ENCODE peak calls at places on chromosome 19, in five cellular contexts. U, M, T, G and B are unnamed samples. For H3K27me3, the result is how much of the 10 kb centered on the place peaks cover.

GRCh38 chr19:46955114-46955812 is 64.4 kb upstream of the NPAS1 start:
- DNase-seq in U (no peak), M (peak), T (no peak), G (no peak), B (no peak)

GRCh38 chr19:29516821-29517395 is 8.9 kb upstream of the VSTM2B start:
- DNase-seq in U (no peak), M (no peak), T (no peak), G (no peak), B (no peak)

GRCh38 chr19:36027696-36028095 is 5.0 kb downstream of the CLIP3 start:
- DNase-seq in U (no peak), M (no peak), T (no peak), G (no peak), B (no peak)

GRCh38 chr19:52191951-52192350 is 2.1 kb downstream of the PPP2R1A start:
- DNase-seq in U (no peak), M (no peak), T (no peak), G (no peak), B (no peak)

GRCh38 chr19:13206581-13206980 is 56.4 kb downstream of the IER2 start:
- DNase-seq in U (no peak), M (no peak), T (no peak), G (no peak), B (no peak)

GRCh38 chr19:49336482-49337266 is 1.5 kb downstream of the CD37 start:
- DNase-seq in U (no peak), M (no peak), T (no peak), G (no peak), B (no peak)

GRCh38 chr19:39030854-39031367 is 1.4 kb downstream of the FBXO27 start:
- DNase-seq in U (no peak), M (no peak), T (no peak), G (no peak), B (no peak)

GRCh38 chr19:12834418-12834943 is at the start of gene RTBDN:
- DNase-seq in U (no peak), M (no peak), T (no peak), G (no peak), B (no peak)

GRCh38 chr19:6457958-6458694 is 1.5 kb downstream of the SLC25A23 start:
- DNase-seq in U (no peak), M (no peak), T (no peak), G (no peak), B (peak)

GRCh38 chr19:47315125-47315821 is 5.6 kb downstream of the C5AR1 start:
- DNase-seq in U (no peak), M (peak), T (peak), G (no peak), B (no peak)

GRCh38 chr19:46849610-46850009 is 1.0 kb downstream of the AP2S1 start:
- DNase-seq in U (no peak), M (no peak), T (no peak), G (no peak), B (no peak)

GRCh38 chr19:283395-283794 is 7.8 kb downstream of the PLPP2 start:
- DNase-seq in U (no peak), M (no peak), T (no peak), G (no peak), B (no peak)

GRCh38 chr19:49512970-49513745 is 697 bp downstream of the FCGRT start:
- DNase-seq in U (peak), M (no peak), T (peak), G (no peak), B (no peak)

GRCh38 chr19:35030257-35031071 is at the start of gene SCN1B:
- DNase-seq in U (peak), M (peak), T (peak), G (no peak), B (no peak)

GRCh38 chr19:43799502-43800142 is 2.6 kb downstream of the LYPD5 start:
- DNase-seq in U (no peak), M (no peak), T (no peak), G (no peak), B (no peak)

GRCh38 chr19:55216461-55217198 is 7.3 kb upstream of the PTPRH start:
- DNase-seq in U (peak), M (peak), T (peak), G (peak), B (peak)

GRCh38 chr19:55605207-55605636 is 225 bp upstream of the ZNF865 start:
- DNase-seq in U (peak), M (peak), T (peak), G (peak), B (peak)

GRCh38 chr19:35518313-35518712 is 4.9 kb upstream of the DMKN start:
- DNase-seq in U (no peak), M (peak), T (no peak), G (no peak), B (no peak)

GRCh38 chr19:1213391-1214286 is 8.1 kb downstream of the STK11 start:
- DNase-seq in U (peak), M (peak), T (peak), G (peak), B (peak)

GRCh38 chr19:15671891-15672579 is 852 bp upstream of the CYP4F12 start:
- DNase-seq in U (no peak), M (no peak), T (no peak), G (no peak), B (no peak)

GRCh38 chr19:10532457-10532856 is 11.2 kb upstream of the ATG4D start:
- DNase-seq in U (no peak), M (no peak), T (no peak), G (no peak), B (no peak)

GRCh38 chr19:43639507-43640423 is at the start of gene CADM4:
- DNase-seq in U (peak), M (no peak), T (peak), G (peak), B (no peak)

GRCh38 chr19:31064486-31064885 is 284.8 kb downstream of the TSHZ3 start:
- DNase-seq in U (no peak), M (no peak), T (no peak), G (no peak), B (no peak)

GRCh38 chr19:33445752-33446070 is 72.2 kb downstream of the CEBPG start:
- DNase-seq in U (no peak), M (no peak), T (peak), G (no peak), B (no peak)
- H3K4me3 ChIP-seq in U (no peak), M (no peak), T (no peak), G (no peak), B (no peak)

GRCh38 chr19:7860902-7861618 is 13.1 kb downstream of the PRR36 start:
- DNase-seq in U (no peak), M (no peak), T (no peak), G (no peak), B (no peak)

GRCh38 chr19:7863157-7863970 is 10.8 kb downstream of the PRR36 start:
- DNase-seq in U (no peak), M (no peak), T (no peak), G (no peak), B (no peak)

GRCh38 chr19:7862413-7862951 is 11.7 kb downstream of the PRR36 start:
- DNase-seq in U (peak), M (peak), T (no peak), G (peak), B (peak)

GRCh38 chr19:7860166-7860901 is 13.9 kb downstream of the PRR36 start:
- DNase-seq in U (no peak), M (no peak), T (no peak), G (no peak), B (no peak)

GRCh38 chr19:7861619-7862412 is 12.4 kb downstream of the PRR36 start:
- DNase-seq in U (no peak), M (no peak), T (no peak), G (no peak), B (no peak)
- H3K27me3 ChIP-seq in U (half or more), M (under half), T (under half), G (under half), B (under half)

DNA sequence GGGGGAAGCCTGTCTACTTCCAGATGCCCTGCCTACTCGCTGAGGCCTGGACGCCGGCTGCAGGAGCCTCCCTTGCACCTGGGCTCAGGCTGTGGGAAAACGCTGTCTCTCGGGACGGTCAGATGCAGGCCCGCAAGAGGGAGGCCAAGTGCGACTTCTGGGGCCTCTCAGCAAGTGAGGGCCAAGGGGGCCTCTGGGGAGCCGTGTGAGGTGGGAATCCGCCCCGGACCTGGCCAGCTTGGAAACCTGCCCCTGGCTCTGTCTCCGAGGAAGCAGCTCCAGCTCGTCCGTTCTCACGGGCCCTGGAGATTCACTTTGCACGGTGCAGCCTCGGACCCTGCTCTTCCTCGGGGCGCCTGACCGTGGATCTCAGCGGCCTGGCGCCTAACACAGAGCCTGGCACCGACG is 11.4 kb upstream of the CRTC1 start:
- DNase-seq in U (no peak), M (no peak), T (peak), G (no peak), B (no peak)
- H3K4me3 ChIP-seq in U (no peak), M (no peak), T (no peak), G (no peak), B (no peak)

GRCh38 chr19:3231288-3231687 is 6.8 kb downstream of the CELF5 start:
- DNase-seq in U (no peak), M (no peak), T (no peak), G (no peak), B (no peak)
- H3K27me3 ChIP-seq in U (under half), M (under half), T (under half), G (under half), B (under half)

DNA sequence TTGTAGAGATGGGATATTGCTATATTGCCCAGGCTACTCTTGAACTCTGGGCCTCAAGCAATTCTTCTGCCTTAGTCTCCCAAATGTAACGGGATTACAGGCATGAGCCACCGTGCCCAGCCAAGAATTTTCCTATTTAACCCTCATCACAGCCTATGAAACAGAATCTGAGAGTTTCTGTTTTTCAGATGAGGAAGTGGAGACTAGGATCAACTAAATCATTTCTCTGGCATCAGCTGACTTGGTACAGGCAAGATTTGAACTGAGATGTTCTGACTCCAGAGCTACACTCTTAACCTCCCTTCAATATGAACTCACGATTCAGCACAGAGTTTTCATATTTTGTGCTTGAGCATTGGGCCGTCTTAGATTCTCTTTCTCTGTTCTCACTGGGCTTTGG is 8.1 kb downstream of the ZNF460 start:
- DNase-seq in U (no peak), M (no peak), T (no peak), G (no peak), B (no peak)
- H3K4me3 ChIP-seq in U (no peak), M (no peak), T (no peak), G (no peak), B (no peak)

DNA sequence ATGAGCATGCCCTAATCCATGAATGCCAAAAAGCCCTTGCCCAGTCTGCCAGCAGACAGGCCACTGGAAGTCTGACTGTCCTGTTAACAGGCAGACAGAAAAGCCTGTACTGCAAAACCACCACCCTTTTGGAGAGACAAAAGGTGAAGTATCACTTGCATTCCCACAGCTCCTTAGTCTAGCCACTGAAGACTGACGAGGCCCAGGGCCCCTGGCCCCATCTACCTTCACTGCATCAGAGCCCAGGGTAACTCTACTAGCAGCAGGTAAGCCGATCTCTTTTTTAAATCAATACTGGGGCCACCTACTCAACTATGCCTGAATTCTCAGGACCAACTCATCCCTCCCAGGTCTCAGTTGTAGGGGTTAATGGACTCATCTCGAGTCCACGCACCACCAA is 45.5 kb downstream of the ZNF93 start:
- DNase-seq in U (no peak), M (no peak), T (no peak), G (no peak), B (no peak)
- H3K27me3 ChIP-seq in U (under half), M (under half), T (under half), G (under half), B (under half)

GRCh38 chr19:40414536-40415535 is 1.7 kb upstream of the PRX start:
- DNase-seq in U (no peak), M (no peak), T (no peak), G (no peak), B (no peak)

GRCh38 chr19:40411958-40412499 is 1.1 kb downstream of the PRX start:
- DNase-seq in U (no peak), M (no peak), T (no peak), G (no peak), B (no peak)

GRCh38 chr19:40412866-40413265 is 312 bp downstream of the PRX start:
- DNase-seq in U (no peak), M (no peak), T (no peak), G (no peak), B (no peak)

GRCh38 chr19:40411125-40411842 is 1.9 kb downstream of the PRX start:
- DNase-seq in U (peak), M (no peak), T (no peak), G (no peak), B (peak)

DNA sequence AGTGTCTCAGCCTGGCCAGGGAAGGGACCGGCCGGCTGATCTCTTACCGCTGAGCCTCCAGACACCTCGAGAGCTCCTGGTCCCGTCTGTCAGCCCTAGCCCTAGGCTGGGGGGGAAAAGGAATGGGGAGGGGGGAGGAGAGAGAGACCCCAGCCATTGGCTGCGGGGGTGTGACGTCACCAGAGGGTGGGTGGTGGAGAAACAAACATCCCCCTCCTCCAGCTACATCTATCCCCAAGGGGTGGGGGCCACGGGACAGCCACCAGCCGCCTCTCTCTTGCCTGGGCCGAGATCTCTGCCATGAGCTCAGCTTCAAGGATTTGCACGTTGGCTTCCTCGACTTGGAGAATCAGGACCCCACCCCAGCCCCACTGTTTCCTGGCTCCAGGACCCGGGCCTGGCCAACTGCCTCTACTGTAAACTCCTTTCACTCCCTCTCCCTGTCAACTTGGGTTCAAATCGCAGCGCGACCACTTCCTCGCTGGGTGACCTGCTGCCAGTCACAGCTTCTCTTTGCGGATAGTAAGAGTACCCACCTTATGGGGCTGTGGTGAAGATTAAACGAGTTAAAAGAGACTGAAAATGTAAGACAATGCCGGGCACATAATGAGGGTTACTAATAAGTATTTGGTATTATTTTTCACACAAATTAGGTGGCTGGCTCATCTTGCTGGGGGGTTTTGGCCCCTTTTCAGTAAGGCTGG is at the start of gene PRX:
- DNase-seq in U (no peak), M (no peak), T (no peak), G (no peak), B (no peak)
- H3K4me3 ChIP-seq in U (no peak), M (no peak), T (no peak), G (no peak), B (no peak)

DNA sequence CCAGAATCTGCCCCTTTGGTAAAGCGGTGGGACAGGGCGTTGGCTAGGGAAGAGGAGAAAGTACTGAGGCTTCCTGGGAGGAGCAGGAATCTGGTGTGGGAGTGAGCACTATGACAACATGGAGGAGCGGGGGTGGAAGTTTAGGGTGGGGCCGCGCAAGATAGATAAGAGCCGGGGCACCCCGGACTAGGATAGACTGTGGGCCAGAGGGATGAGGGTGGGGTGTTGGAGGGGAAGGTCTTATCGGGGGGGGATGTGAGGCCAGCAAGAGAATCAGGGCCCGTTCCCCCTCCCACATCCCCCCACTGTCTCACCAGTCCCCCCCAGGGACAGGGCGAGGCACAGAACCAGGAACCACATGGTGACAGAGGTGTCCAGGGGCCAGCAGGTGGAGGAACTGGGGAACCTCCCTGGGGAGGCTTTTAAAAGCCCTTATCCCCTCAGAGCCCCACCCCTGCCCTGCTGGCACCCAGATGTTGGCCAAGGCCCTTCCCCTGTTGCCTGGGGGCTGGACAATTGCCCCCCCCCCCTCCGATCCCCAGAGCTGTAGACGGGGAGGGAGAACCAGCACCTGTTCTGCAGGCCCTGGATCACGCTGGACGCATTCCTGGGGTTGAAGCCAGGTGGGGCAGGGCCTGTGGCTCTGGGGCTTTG is at the start of gene KLK1:
- DNase-seq in U (no peak), M (no peak), T (no peak), G (no peak), B (no peak)
- H3K27me3 ChIP-seq in U (half or more), M (under half), T (under half), G (under half), B (under half)

DNA sequence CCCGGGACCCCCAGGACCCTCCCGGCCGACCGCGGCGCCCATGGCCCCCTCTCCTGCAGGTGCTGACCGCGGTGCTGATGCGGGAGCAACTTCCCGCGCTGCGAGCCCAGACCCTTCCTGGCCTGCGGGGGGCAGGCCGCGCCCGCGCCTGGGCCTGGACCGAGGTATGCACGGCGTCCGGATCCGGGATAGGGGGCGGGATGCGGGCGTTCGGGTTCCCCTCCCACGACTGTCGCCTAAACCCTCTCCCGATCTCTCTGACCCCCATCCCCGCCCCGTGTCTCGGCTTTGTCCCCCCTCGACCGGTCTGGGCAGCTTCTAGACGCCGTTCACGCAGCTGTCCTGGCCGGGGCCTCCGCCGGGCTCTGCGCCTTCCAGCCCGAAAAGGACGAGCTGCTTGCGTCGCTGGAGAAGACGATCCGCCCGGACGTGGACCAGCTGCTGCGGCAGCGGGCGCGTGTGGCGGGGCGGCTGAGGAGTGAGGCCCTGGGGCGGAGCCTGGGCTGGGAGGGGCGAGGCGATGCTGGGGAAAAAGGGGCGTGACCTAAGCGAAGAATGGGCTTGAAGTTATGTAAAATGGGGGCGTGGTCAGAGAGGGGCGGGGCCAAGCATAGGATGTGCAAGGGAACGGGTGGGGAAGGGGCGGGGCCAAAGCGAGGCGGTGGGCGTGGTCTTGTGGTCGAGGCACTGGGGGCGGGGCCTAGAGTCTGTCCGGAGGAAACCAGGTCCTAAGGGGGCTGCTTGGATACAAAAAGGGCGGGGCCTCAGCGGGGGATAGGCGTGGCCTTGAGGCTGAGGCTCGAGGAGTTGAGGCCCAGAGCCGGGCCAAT is 15.9 kb upstream of the COLGALT1 start:
- DNase-seq in U (peak), M (peak), T (peak), G (peak), B (peak)
- H3K4me3 ChIP-seq in U (peak), M (peak), T (peak), G (peak), B (peak)